ENCODE peak calls at places on chromosomes 12 and 14, in four cellular contexts. Y is stomach, V is HL-60, R is kidney tubule cell. O is an unnamed sample.
A peak's percentile ranks its signal among the peaks of the same experiment; 100 is the strongest.

GRCh38 chr14:67513631-67514108 is 19.4 kb upstream of the PLEKHH1 start:
- DNase-seq in Y (no peak), R (peak; percentile 39), V (no peak), O (no peak)

GRCh38 chr14:38039526-38039925 is 168.2 kb upstream of the SSTR1 start:
- DNase-seq in R (no peak), V (no peak), Y (no peak), O (no peak)

GRCh38 chr14:39229222-39229543 is 4.5 kb upstream of the MIA2 start:
- DNase-seq in V (no peak), Y (no peak), R (no peak), O (no peak)

GRCh38 chr12:70849265-70849960 is 71.1 kb downstream of the PTPRR start:
- DNase-seq in R (peak; percentile 35), Y (no peak), V (no peak), O (peak; percentile 55)

GRCh38 chr12:104928036-104928770 is 29.9 kb downstream of the SLC41A2 start:
- DNase-seq in Y (no peak), R (peak; percentile 24), V (no peak), O (no peak)

GRCh38 chr12:46830731-46831334 is 5.0 kb upstream of the SLC38A4 start:
- DNase-seq in V (no peak), Y (no peak), R (peak; percentile 31), O (no peak)

GRCh38 chr12:45570501-45570900 is 159.0 kb upstream of the ARID2 start:
- DNase-seq in V (no peak), R (no peak), Y (no peak), O (no peak)

GRCh38 chr12:93094988-93095737 is 166.1 kb upstream of the EEA1 start:
- DNase-seq in Y (no peak), V (peak; percentile 41), R (peak; percentile 52), O (peak; percentile 43)

GRCh38 chr12:54371328-54372112 is 7.2 kb upstream of the GPR84 start:
- DNase-seq in R (peak; percentile 72), V (no peak), Y (no peak), O (no peak)

GRCh38 chr12:99810718-99811593 is 163.4 kb downstream of the GARIN6 start:
- DNase-seq in R (peak; percentile 28), Y (no peak), V (no peak), O (peak; percentile 60)

GRCh38 chr12:105025890-105026289 is 39.8 kb downstream of the NOPCHAP1 start:
- DNase-seq in Y (peak; percentile 60), R (no peak), V (no peak), O (no peak)

GRCh38 chr12:47729233-47729632 is 3.9 kb upstream of the ENDOU start:
- DNase-seq in V (no peak), Y (no peak), R (peak; percentile 55), O (no peak)

GRCh38 chr12:57342207-57342691 is 88.6 kb downstream of the R3HDM2 start:
- DNase-seq in V (no peak), Y (no peak), R (no peak), O (no peak)

GRCh38 chr14:94113908-94114588 is 3.5 kb downstream of the IFI27 start:
- DNase-seq in V (no peak), R (peak; percentile 24), Y (peak; percentile 17), O (no peak)

GRCh38 chr12:76310110-76310509 is 38.1 kb downstream of the BBS10 start:
- DNase-seq in V (no peak), Y (no peak), R (peak; percentile 86), O (no peak)

GRCh38 chr12:38906482-38907170 is 1.2 kb upstream of the CPNE8 start:
- DNase-seq in V (peak; percentile 62), Y (peak; percentile 76), R (peak; percentile 94), O (peak; percentile 12)

GRCh38 chr12:57983150-57983857 is 41.9 kb downstream of the ATP23 start:
- DNase-seq in R (peak; percentile 52), Y (no peak), V (no peak), O (peak; percentile 58)

GRCh38 chr12:51056242-51056641 is 8.1 kb downstream of the LETMD1 start:
- DNase-seq in R (peak; percentile 30), Y (no peak), V (peak; percentile 86), O (no peak)

GRCh38 chr14:58298880-58299664 is 717 bp downstream of the ARID4A start:
- DNase-seq in R (peak; percentile 13), Y (peak; percentile 30), V (no peak), O (peak; percentile 54)

GRCh38 chr14:72888636-72889201 is 5.2 kb downstream of the DPF3 start:
- DNase-seq in V (no peak), R (no peak), Y (no peak), O (no peak)

GRCh38 chr14:59585891-59586554 is 9.4 kb upstream of the CCDC175 start:
- DNase-seq in V (peak; percentile 34), R (no peak), Y (no peak), O (no peak)

GRCh38 chr12:62660763-62661162 is 194.1 kb downstream of the MON2 start:
- DNase-seq in R (peak; percentile 65), V (no peak), Y (no peak), O (no peak)

GRCh38 chr12:11732023-11732422 is 82.5 kb downstream of the ETV6 start:
- DNase-seq in R (no peak), Y (no peak), V (no peak), O (peak; percentile 39)

GRCh38 chr12:117151195-117152031 is 38.9 kb downstream of the FBXO21 start:
- DNase-seq in R (peak; percentile 21), V (no peak), Y (peak; percentile 60), O (peak; percentile 31)

GRCh38 chr14:105485720-105486332 is 860 bp upstream of the CRIP1 start:
- DNase-seq in Y (no peak), R (peak; percentile 36), V (no peak), O (no peak)

GRCh38 chr12:53058674-53059433 is 9.0 kb downstream of the TNS2 start:
- DNase-seq in V (no peak), Y (no peak), R (no peak), O (no peak)

GRCh38 chr12:26097046-26097878 is 27.6 kb downstream of the BHLHE41 start:
- DNase-seq in Y (peak; percentile 68), V (no peak), R (peak; percentile 81), O (peak; percentile 73)

GRCh38 chr12:54036620-54037359 is 3.9 kb downstream of the HOXC5 start:
- DNase-seq in V (no peak), Y (no peak), R (peak; percentile 96), O (peak; percentile 53)

GRCh38 chr12:30985814-30986452 is 59.4 kb downstream of the TSPAN11 start:
- DNase-seq in V (no peak), R (peak; percentile 68), Y (peak; percentile 59), O (peak; percentile 65)

GRCh38 chr14:103731916-103732867 is 16.6 kb downstream of the ZFYVE21 start:
- DNase-seq in R (no peak), Y (no peak), V (no peak), O (no peak)

GRCh38 chr12:111873113-111873512 is 31.1 kb downstream of the MAPKAPK5 start:
- DNase-seq in Y (no peak), V (no peak), R (no peak), O (no peak)

GRCh38 chr12:76346798-76347420 is 1.3 kb downstream of the BBS10 start:
- DNase-seq in V (peak; percentile 26), R (peak; percentile 80), Y (no peak), O (peak; percentile 66)

GRCh38 chr12:100904270-100904669 is 109.7 kb downstream of the ANO4 start:
- DNase-seq in Y (no peak), R (peak; percentile 16), V (no peak), O (no peak)

O was measured in NAMALWA.